ENCODE peak calls at places on chromosome 17, in four cellular contexts. One of them, this sample, is unnamed.

GRCh38 chr17:78900816-78901215 is 2.2 kb downstream of the CEP295NL start:
- DNase-seq in endothelial cell of umbilical vein: no peak
- DNase-seq in lung: no peak
- DNase-seq in Caco-2: no peak
- DNase-seq in this sample: no peak

GRCh38 chr17:2435181-2435741 is 34.4 kb upstream of the MNT start:
- DNase-seq in lung: no peak
- DNase-seq in Caco-2: no peak
- DNase-seq in endothelial cell of umbilical vein: no peak
- DNase-seq in this sample: no peak

GRCh38 chr17:17237026-17237799 is at the start of gene FLCN:
- DNase-seq in Caco-2: peak
- DNase-seq in lung: peak
- DNase-seq in endothelial cell of umbilical vein: peak
- DNase-seq in this sample: peak

GRCh38 chr17:66915204-66915611 is 49.3 kb upstream of the CACNG4 start:
- DNase-seq in Caco-2: no peak
- DNase-seq in lung: peak
- DNase-seq in endothelial cell of umbilical vein: no peak
- DNase-seq in this sample: peak

GRCh38 chr17:7561589-7562207 is at the start of gene SENP3:
- DNase-seq in endothelial cell of umbilical vein: peak
- DNase-seq in lung: peak
- DNase-seq in Caco-2: peak
- DNase-seq in this sample: no peak

GRCh38 chr17:42312285-42313130 is 24.2 kb downstream of the STAT5A start:
- DNase-seq in lung: peak
- DNase-seq in endothelial cell of umbilical vein: peak
- DNase-seq in Caco-2: no peak
- DNase-seq in this sample: peak

GRCh38 chr17:49224997-49225337 is 5.6 kb downstream of the PHOSPHO1 start:
- DNase-seq in endothelial cell of umbilical vein: no peak
- DNase-seq in lung: no peak
- DNase-seq in Caco-2: no peak
- DNase-seq in this sample: no peak

GRCh38 chr17:77933777-77934398 is 24.6 kb upstream of the TNRC6C start:
- DNase-seq in endothelial cell of umbilical vein: no peak
- DNase-seq in lung: no peak
- DNase-seq in Caco-2: no peak
- DNase-seq in this sample: no peak

GRCh38 chr17:1762906-1763829 is 1.3 kb downstream of the SERPINF1 start:
- DNase-seq in lung: no peak
- DNase-seq in endothelial cell of umbilical vein: no peak
- DNase-seq in Caco-2: no peak
- DNase-seq in this sample: no peak

GRCh38 chr17:83192161-83192788 is 112.9 kb downstream of the METRNL start:
- DNase-seq in Caco-2: peak
- DNase-seq in lung: no peak
- DNase-seq in endothelial cell of umbilical vein: no peak
- DNase-seq in this sample: no peak

GRCh38 chr17:45697076-45697475 is 87.0 kb upstream of the CRHR1 start:
- DNase-seq in lung: no peak
- DNase-seq in Caco-2: no peak
- DNase-seq in endothelial cell of umbilical vein: no peak
- DNase-seq in this sample: no peak

GRCh38 chr17:50210249-50211225 is 9.1 kb upstream of the COL1A1 start:
- DNase-seq in Caco-2: peak
- DNase-seq in endothelial cell of umbilical vein: peak
- DNase-seq in lung: no peak
- DNase-seq in this sample: no peak

GRCh38 chr17:7133424-7133823 is 18.8 kb upstream of the ASGR2 start:
- DNase-seq in endothelial cell of umbilical vein: peak
- DNase-seq in lung: peak
- DNase-seq in Caco-2: no peak
- DNase-seq in this sample: no peak

GRCh38 chr17:44792276-44792675 is 33.5 kb downstream of the ADAM11 start:
- DNase-seq in endothelial cell of umbilical vein: no peak
- DNase-seq in lung: no peak
- DNase-seq in Caco-2: no peak
- DNase-seq in this sample: no peak

GRCh38 chr17:17724991-17725852 is 44.0 kb downstream of the RAI1 start:
- DNase-seq in Caco-2: no peak
- DNase-seq in endothelial cell of umbilical vein: peak
- DNase-seq in lung: no peak
- DNase-seq in this sample: no peak

GRCh38 chr17:43803758-43804157 is 23.5 kb downstream of the CFAP97D1 start:
- DNase-seq in lung: no peak
- DNase-seq in Caco-2: no peak
- DNase-seq in endothelial cell of umbilical vein: peak
- DNase-seq in this sample: no peak

GRCh38 chr17:31379796-31380195 is 11.7 kb upstream of the RAB11FIP4 start:
- DNase-seq in Caco-2: no peak
- DNase-seq in lung: no peak
- DNase-seq in endothelial cell of umbilical vein: no peak
- DNase-seq in this sample: no peak

GRCh38 chr17:19613979-19614378 is 34.6 kb upstream of the ALDH3A2 start:
- DNase-seq in endothelial cell of umbilical vein: no peak
- DNase-seq in lung: no peak
- DNase-seq in Caco-2: no peak
- DNase-seq in this sample: no peak

GRCh38 chr17:2777242-2777867 is 18.9 kb upstream of the RAP1GAP2 start:
- DNase-seq in endothelial cell of umbilical vein: no peak
- DNase-seq in lung: no peak
- DNase-seq in Caco-2: no peak
- DNase-seq in this sample: no peak

GRCh38 chr17:81928497-81929252 is 1.1 kb upstream of the MAFG start:
- DNase-seq in Caco-2: no peak
- DNase-seq in lung: no peak
- DNase-seq in endothelial cell of umbilical vein: no peak
- DNase-seq in this sample: no peak

GRCh38 chr17:81509048-81509686 is 3.4 kb downstream of the ACTG1 start:
- DNase-seq in lung: no peak
- DNase-seq in endothelial cell of umbilical vein: peak
- DNase-seq in Caco-2: peak
- DNase-seq in this sample: no peak

GRCh38 chr17:81524865-81525159 is 3.4 kb upstream of the FSCN2 start:
- DNase-seq in Caco-2: no peak
- DNase-seq in lung: no peak
- DNase-seq in endothelial cell of umbilical vein: no peak
- DNase-seq in this sample: no peak

GRCh38 chr17:82985973-82986372 is 93.4 kb upstream of the METRNL start:
- DNase-seq in lung: peak
- DNase-seq in endothelial cell of umbilical vein: peak
- DNase-seq in Caco-2: no peak
- DNase-seq in this sample: no peak

GRCh38 chr17:50211249-50212120 is 10.1 kb upstream of the COL1A1 start:
- DNase-seq in lung: no peak
- DNase-seq in endothelial cell of umbilical vein: no peak
- DNase-seq in Caco-2: no peak
- DNase-seq in this sample: no peak

GRCh38 chr17:58172369-58173071 is 5.7 kb downstream of the OR4D2 start:
- DNase-seq in Caco-2: no peak
- DNase-seq in lung: no peak
- DNase-seq in endothelial cell of umbilical vein: no peak
- DNase-seq in this sample: peak

GRCh38 chr17:17738901-17739300 is 57.6 kb downstream of the RAI1 start:
- DNase-seq in Caco-2: no peak
- DNase-seq in lung: no peak
- DNase-seq in endothelial cell of umbilical vein: peak
- DNase-seq in this sample: no peak

GRCh38 chr17:76529643-76530488 is 7.6 kb downstream of the CYGB start:
- DNase-seq in Caco-2: no peak
- DNase-seq in endothelial cell of umbilical vein: peak
- DNase-seq in lung: peak
- DNase-seq in this sample: no peak

GRCh38 chr17:63611354-63611753 is 10.7 kb downstream of the TACO1 start:
- DNase-seq in endothelial cell of umbilical vein: no peak
- DNase-seq in lung: no peak
- DNase-seq in Caco-2: no peak
- DNase-seq in this sample: no peak

GRCh38 chr17:50133769-50134099 is 3.8 kb upstream of the SAMD14 start:
- DNase-seq in lung: no peak
- DNase-seq in endothelial cell of umbilical vein: no peak
- DNase-seq in Caco-2: no peak
- DNase-seq in this sample: no peak

GRCh38 chr17:42112552-42113176 is at the start of gene DHX58:
- DNase-seq in lung: peak
- DNase-seq in endothelial cell of umbilical vein: peak
- DNase-seq in Caco-2: no peak
- DNase-seq in this sample: no peak

GRCh38 chr17:83136931-83137330 is 57.5 kb downstream of the METRNL start:
- DNase-seq in Caco-2: no peak
- DNase-seq in endothelial cell of umbilical vein: no peak
- DNase-seq in lung: no peak
- DNase-seq in this sample: no peak

GRCh38 chr17:80474231-80474932 is 2.0 kb downstream of the NPTX1 start:
- DNase-seq in endothelial cell of umbilical vein: peak
- DNase-seq in lung: no peak
- DNase-seq in Caco-2: peak
- DNase-seq in this sample: peak
- H3K4me3 ChIP-seq in endothelial cell of umbilical vein: no peak
- H3K4me3 ChIP-seq in lung: no peak
- H3K4me3 ChIP-seq in Caco-2: no peak
- H3K4me3 ChIP-seq in this sample: peak

GRCh38 chr17:40314557-40314953 is 5.6 kb downstream of the RARA start:
- DNase-seq in lung: peak
- DNase-seq in endothelial cell of umbilical vein: peak
- DNase-seq in Caco-2: no peak
- DNase-seq in this sample: peak
- TF ChIP-seq CTCF in lung: no peak
- TF ChIP-seq CTCF in endothelial cell of umbilical vein: no peak
- TF ChIP-seq CTCF in Caco-2: no peak
- TF ChIP-seq CTCF in this sample: no peak

GRCh38 chr17:320809-321385 is 31.7 kb downstream of the RPH3AL start:
- DNase-seq in lung: no peak
- DNase-seq in Caco-2: no peak
- DNase-seq in endothelial cell of umbilical vein: no peak
- DNase-seq in this sample: no peak
- H3K4me3 ChIP-seq in lung: no peak
- H3K4me3 ChIP-seq in Caco-2: no peak
- H3K4me3 ChIP-seq in endothelial cell of umbilical vein: no peak
- H3K4me3 ChIP-seq in this sample: no peak

DNA sequence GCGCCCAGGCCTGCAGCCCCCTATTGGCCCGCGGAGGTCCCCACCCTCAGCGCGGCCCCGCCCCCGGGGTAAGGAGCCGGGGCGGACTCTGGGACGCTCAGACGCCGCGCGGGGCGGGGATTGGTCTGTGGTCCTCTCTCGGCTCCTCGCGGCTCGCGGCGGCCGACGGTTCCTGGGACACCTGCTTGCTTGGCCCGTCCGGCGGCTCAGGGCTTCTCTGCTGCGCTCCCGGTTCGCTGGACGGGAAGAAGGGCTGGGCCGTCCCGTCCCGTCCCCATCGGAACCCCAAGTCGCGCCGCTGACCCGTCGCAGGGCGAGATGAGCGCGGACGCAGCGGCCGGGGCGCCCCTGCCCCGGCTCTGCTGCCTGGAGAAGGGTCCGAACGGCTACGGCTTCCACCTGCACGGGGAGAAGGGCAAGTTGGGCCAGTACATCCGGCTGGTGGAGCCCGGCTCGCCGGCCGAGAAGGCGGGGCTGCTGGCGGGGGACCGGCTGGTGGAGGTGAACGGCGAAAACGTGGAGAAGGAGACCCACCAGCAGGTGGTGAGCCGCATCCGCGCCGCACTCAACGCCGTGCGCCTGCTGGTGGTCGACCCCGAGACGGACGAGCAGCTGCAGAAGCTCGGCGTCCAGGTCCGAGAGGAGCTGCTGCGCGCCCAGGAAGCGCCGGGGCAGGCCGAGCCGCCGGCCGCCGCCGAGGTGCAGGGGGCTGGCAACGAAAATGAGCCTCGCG is at the start of gene NHERF1:
- DNase-seq in endothelial cell of umbilical vein: no peak
- DNase-seq in lung: peak
- DNase-seq in Caco-2: peak
- DNase-seq in this sample: peak
- TF ChIP-seq CTCF in endothelial cell of umbilical vein: peak
- TF ChIP-seq CTCF in lung: no peak
- TF ChIP-seq CTCF in Caco-2: peak
- TF ChIP-seq CTCF in this sample: peak

GRCh38 chr17:14428640-14429029 is 127.8 kb downstream of the HS3ST3B1 start:
- DNase-seq in Caco-2: no peak
- DNase-seq in lung: no peak
- DNase-seq in endothelial cell of umbilical vein: no peak
- DNase-seq in this sample: no peak
- H3K4me3 ChIP-seq in Caco-2: no peak
- H3K4me3 ChIP-seq in lung: no peak
- H3K4me3 ChIP-seq in endothelial cell of umbilical vein: no peak
- H3K4me3 ChIP-seq in this sample: no peak

DNA sequence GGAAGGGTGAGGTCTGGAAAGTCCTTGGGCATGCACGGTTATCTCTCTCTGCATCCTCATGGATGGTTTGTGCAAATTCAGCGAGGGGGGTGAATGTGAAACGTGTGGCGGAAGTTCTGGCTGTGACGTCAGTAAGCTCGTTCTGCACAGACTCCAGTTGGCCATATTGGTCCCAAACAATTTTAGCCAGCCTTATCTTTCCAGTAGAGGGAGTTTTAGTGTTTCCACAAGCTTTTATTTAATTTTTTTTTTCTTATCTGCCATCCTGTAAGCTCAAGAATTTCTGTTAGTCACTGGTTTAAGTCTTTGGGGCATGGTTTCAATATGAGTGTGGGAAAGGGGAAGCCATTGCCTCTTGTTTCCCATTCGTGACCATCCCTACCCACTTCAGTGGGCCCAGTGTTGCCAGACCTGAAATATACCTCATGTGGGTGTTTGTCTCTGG is 39.0 kb downstream of the HLF start:
- DNase-seq in endothelial cell of umbilical vein: no peak
- DNase-seq in lung: no peak
- DNase-seq in Caco-2: no peak
- DNase-seq in this sample: no peak
- TF ChIP-seq CTCF in endothelial cell of umbilical vein: no peak
- TF ChIP-seq CTCF in lung: no peak
- TF ChIP-seq CTCF in Caco-2: no peak
- TF ChIP-seq CTCF in this sample: peak